ENCODE peak calls at places on chromosome 17, in four cellular contexts. Q is SK-N-SH, P is GM12878, Z is HepG2. A is an unnamed sample.

GRCh38 chr17:12693640-12694039 is 27.9 kb downstream of the MYOCD start:
- DNase-seq in P (no peak), Z (no peak), Q (no peak), A (no peak)

GRCh38 chr17:21041753-21042433 is 918 bp downstream of the USP22 start:
- DNase-seq in Q (peak; percentile 90), P (no peak), Z (peak; percentile 71), A (peak; percentile 74)

GRCh38 chr17:21031756-21032396 is 10.9 kb downstream of the USP22 start:
- DNase-seq in Z (no peak), P (no peak), Q (no peak), A (no peak)

GRCh38 chr17:64129515-64129764 is 504 bp downstream of the ERN1 start:
- DNase-seq in Q (no peak), P (no peak), Z (no peak), A (no peak)

GRCh38 chr17:82226809-82227628 is 1.8 kb upstream of the SLC16A3 start:
- DNase-seq in Z (no peak), Q (no peak), P (no peak), A (no peak)

GRCh38 chr17:77208217-77208808 is 67.5 kb downstream of the SEC14L1 start:
- DNase-seq in P (no peak), Z (peak; percentile 87), Q (no peak), A (no peak)

GRCh38 chr17:51128089-51128488 is 7.4 kb upstream of the SPAG9 start:
- DNase-seq in Z (no peak), Q (no peak), P (no peak), A (peak; percentile 34)

GRCh38 chr17:10729334-10730193 is at the start of gene TMEM220:
- DNase-seq in Z (peak; percentile 26), Q (peak; percentile 87), P (no peak), A (no peak)

GRCh38 chr17:37392024-37392590 is 14.5 kb downstream of the ACACA start:
- DNase-seq in Z (no peak), P (no peak), Q (no peak), A (no peak)

GRCh38 chr17:40068584-40068916 is 5.8 kb downstream of the THRA start:
- DNase-seq in Q (no peak), Z (no peak), P (no peak), A (no peak)

GRCh38 chr17:58341861-58342475 is 10.0 kb downstream of the SUPT4H1 start:
- DNase-seq in Q (no peak), P (no peak), Z (no peak), A (no peak)

GRCh38 chr17:177762-178161 is 3.7 kb downstream of the DOC2B start:
- DNase-seq in P (no peak), Z (no peak), Q (no peak), A (no peak)

GRCh38 chr17:45096141-45096540 is 35.0 kb downstream of the NMT1 start:
- DNase-seq in P (no peak), Z (peak; percentile 41), Q (no peak), A (no peak)

GRCh38 chr17:30093463-30094147 is 23.0 kb upstream of the NSRP1 start:
- DNase-seq in Z (peak; percentile 49), P (peak; percentile 32), Q (peak; percentile 76), A (peak; percentile 78)

GRCh38 chr17:43928606-43929005 is 13.7 kb downstream of the PPY start:
- DNase-seq in P (no peak), Q (no peak), Z (no peak), A (no peak)

GRCh38 chr17:78375401-78376079 is 2.9 kb upstream of the PGS1 start:
- DNase-seq in P (no peak), Z (peak; percentile 89), Q (no peak), A (no peak)

GRCh38 chr17:7398612-7399011 is 4.3 kb upstream of the PLSCR3 start:
- DNase-seq in Z (no peak), Q (no peak), P (no peak), A (no peak)

GRCh38 chr17:61200349-61200735 is 199.3 kb upstream of the TBX2 start:
- DNase-seq in P (no peak), Z (no peak), Q (no peak), A (no peak)

GRCh38 chr17:61199431-61200348 is 200.0 kb upstream of the TBX2 start:
- DNase-seq in P (no peak), Q (no peak), Z (no peak), A (no peak)

GRCh38 chr17:61202564-61202963 is 197.1 kb upstream of the TBX2 start:
- DNase-seq in Z (no peak), P (no peak), Q (no peak), A (no peak)

GRCh38 chr17:61203765-61204164 is 195.9 kb upstream of the TBX2 start:
- DNase-seq in Z (no peak), P (no peak), Q (no peak), A (no peak)

GRCh38 chr17:61201211-61201610 is 198.4 kb upstream of the TBX2 start:
- DNase-seq in P (no peak), Q (no peak), Z (peak; percentile 44), A (no peak)
- TF ChIP-seq RFX5 in P (no peak), Q (no peak), Z (no peak), A (no peak)

GRCh38 chr17:1730004-1730344 is 5.5 kb downstream of the WDR81 start:
- DNase-seq in Z (no peak), P (no peak), Q (no peak), A (no peak)

GRCh38 chr17:1732241-1733046 is 7.9 kb downstream of the WDR81 start:
- DNase-seq in Q (no peak), Z (no peak), P (no peak), A (no peak)

GRCh38 chr17:1731194-1731506 is 6.6 kb downstream of the WDR81 start:
- DNase-seq in Q (peak; percentile 22), P (no peak), Z (no peak), A (no peak)

GRCh38 chr17:1733047-1733357 is 8.5 kb downstream of the WDR81 start:
- DNase-seq in Q (no peak), Z (no peak), P (no peak), A (no peak)

GRCh38 chr17:1730345-1731193 is 6.1 kb downstream of the WDR81 start:
- DNase-seq in P (no peak), Q (peak; percentile 48), Z (no peak), A (peak; percentile 78)
- TF ChIP-seq ZBTB33 in P (no peak), Q (no peak), Z (peak; percentile 86), A (peak; percentile 13)

GRCh38 chr17:74659898-74660297 is 36.4 kb upstream of the CD300E start:
- DNase-seq in Q (no peak), Z (no peak), P (no peak), A (no peak)
- TF ChIP-seq RFX5 in Q (no peak), Z (no peak), P (no peak), A (no peak)

GRCh38 chr17:17849863-17850373 is 13.1 kb upstream of the SREBF1 start:
- DNase-seq in Z (peak; percentile 62), Q (peak; percentile 58), P (peak; percentile 32), A (peak; percentile 74)
- TF ChIP-seq ZBTB33 in Z (peak; percentile 95), Q (no peak), P (peak; percentile 85), A (no peak)